ENCODE peak calls at places on chromosomes 16 and 17, in eight cellular contexts. Q is astrocyte of the spinal cord, I is cardiac muscle cell, C is tibial artery, K is retinal pigment epithelial cell, H is transverse colon, R is body of pancreas, W is mammary epithelial cell. U is an unnamed sample.

GRCh38 chr17:75561927-75562603 is 25.5 kb upstream of the MYO15B start:
- DNase-seq in W (no peak), Q (peak), K (no peak), H (no peak), C (no peak), I (peak), R (no peak), U (no peak)

GRCh38 chr17:50153650-50154575 is 3.4 kb upstream of the PPP1R9B start:
- DNase-seq in K (no peak), I (peak), R (peak), C (peak), H (no peak), Q (no peak), W (peak), U (no peak)

GRCh38 chr17:58344047-58344790 is 7.8 kb downstream of the SUPT4H1 start:
- DNase-seq in K (no peak), W (no peak), H (peak), R (no peak), Q (no peak), I (peak), C (no peak), U (no peak)

GRCh38 chr17:49694847-49695697 is 12.7 kb downstream of the SLC35B1 start:
- DNase-seq in I (peak), Q (peak), C (no peak), W (no peak), H (peak), R (peak), K (no peak), U (no peak)

GRCh38 chr17:5516060-5516792 is 29.9 kb downstream of the MIS12 start:
- DNase-seq in C (no peak), Q (peak), R (no peak), W (peak), H (no peak), I (peak), K (peak), U (peak)

GRCh38 chr17:67139289-67139688 is 94.9 kb downstream of the CACNG1 start:
- DNase-seq in I (no peak), Q (no peak), C (no peak), H (no peak), W (no peak), R (no peak), K (no peak), U (no peak)

GRCh38 chr16:3131755-3132377 is 3.0 kb upstream of the ZNF213 start:
- DNase-seq in Q (peak), W (no peak), C (no peak), I (peak), K (no peak), R (peak), H (peak), U (no peak)

GRCh38 chr17:77126519-77126918 is 14.2 kb upstream of the SEC14L1 start:
- DNase-seq in R (peak), H (peak), C (no peak), Q (no peak), I (no peak), W (peak), K (no peak), U (no peak)

GRCh38 chr16:80682435-80683070 is 121.8 kb downstream of the CDYL2 start:
- DNase-seq in K (peak), W (no peak), R (no peak), Q (peak), C (no peak), I (peak), H (no peak), U (no peak)

GRCh38 chr16:84371553-84371865 is 3.2 kb downstream of the ATP2C2 start:
- DNase-seq in R (no peak), I (no peak), Q (no peak), W (no peak), K (no peak), H (no peak), C (no peak), U (no peak)

GRCh38 chr17:75734674-75735294 is 13.5 kb downstream of the ITGB4 start:
- DNase-seq in I (no peak), C (no peak), Q (no peak), K (no peak), W (no peak), H (no peak), R (no peak), U (no peak)

GRCh38 chr16:89815639-89816348 is 653 bp downstream of the FANCA start:
- DNase-seq in R (no peak), I (no peak), Q (no peak), K (no peak), W (no peak), H (no peak), C (no peak), U (no peak)

GRCh38 chr17:81512984-81513668 is 527 bp upstream of the ACTG1 start:
- DNase-seq in C (peak), W (peak), H (peak), K (no peak), R (peak), I (peak), Q (peak), U (no peak)

GRCh38 chr17:29115906-29116651 is 64.1 kb downstream of the MYO18A start:
- DNase-seq in I (peak), W (peak), K (no peak), R (peak), H (no peak), Q (peak), C (no peak), U (no peak)

GRCh38 chr17:55632893-55633292 is 89.8 kb downstream of the TMEM100 start:
- DNase-seq in C (no peak), H (no peak), K (no peak), I (peak), R (no peak), Q (peak), W (peak), U (no peak)

GRCh38 chr17:48571024-48571818 is 6.9 kb downstream of the HOXB4 start:
- DNase-seq in H (no peak), C (no peak), W (peak), I (no peak), Q (no peak), R (no peak), K (no peak), U (no peak)

GRCh38 chr17:29235904-29236303 is 10.8 kb upstream of the CRYBA1 start:
- DNase-seq in K (no peak), Q (no peak), H (no peak), I (no peak), R (no peak), W (no peak), C (no peak), U (no peak)

GRCh38 chr17:12928736-12929135 is 89.1 kb downstream of the ELAC2 start:
- DNase-seq in I (no peak), H (no peak), C (no peak), K (no peak), Q (peak), R (no peak), W (no peak), U (peak)

GRCh38 chr16:66968847-66969246 is 7.8 kb downstream of the CES3 start:
- DNase-seq in H (no peak), I (no peak), K (no peak), Q (no peak), W (no peak), R (no peak), C (no peak), U (no peak)

GRCh38 chr17:55140751-55141150 is 124.0 kb upstream of the HLF start:
- DNase-seq in Q (no peak), R (no peak), I (no peak), H (no peak), K (no peak), W (no peak), C (no peak), U (no peak)

GRCh38 chr16:82735696-82736095 is 108.9 kb downstream of the CDH13 start:
- DNase-seq in H (no peak), I (peak), K (peak), C (no peak), Q (peak), W (no peak), R (no peak), U (no peak)

GRCh38 chr17:34176440-34176839 is 78.6 kb upstream of the CCL2 start:
- DNase-seq in R (no peak), C (no peak), H (no peak), W (no peak), I (no peak), Q (no peak), K (no peak), U (no peak)

GRCh38 chr16:50533317-50533716 is 14.9 kb upstream of the NKD1 start:
- DNase-seq in I (no peak), Q (no peak), W (no peak), C (no peak), H (no peak), K (no peak), R (no peak), U (no peak)

GRCh38 chr16:19837984-19838707 is 46.5 kb downstream of the GPRC5B start:
- DNase-seq in W (no peak), R (no peak), I (no peak), K (no peak), C (no peak), H (no peak), Q (no peak), U (no peak)

DNA sequence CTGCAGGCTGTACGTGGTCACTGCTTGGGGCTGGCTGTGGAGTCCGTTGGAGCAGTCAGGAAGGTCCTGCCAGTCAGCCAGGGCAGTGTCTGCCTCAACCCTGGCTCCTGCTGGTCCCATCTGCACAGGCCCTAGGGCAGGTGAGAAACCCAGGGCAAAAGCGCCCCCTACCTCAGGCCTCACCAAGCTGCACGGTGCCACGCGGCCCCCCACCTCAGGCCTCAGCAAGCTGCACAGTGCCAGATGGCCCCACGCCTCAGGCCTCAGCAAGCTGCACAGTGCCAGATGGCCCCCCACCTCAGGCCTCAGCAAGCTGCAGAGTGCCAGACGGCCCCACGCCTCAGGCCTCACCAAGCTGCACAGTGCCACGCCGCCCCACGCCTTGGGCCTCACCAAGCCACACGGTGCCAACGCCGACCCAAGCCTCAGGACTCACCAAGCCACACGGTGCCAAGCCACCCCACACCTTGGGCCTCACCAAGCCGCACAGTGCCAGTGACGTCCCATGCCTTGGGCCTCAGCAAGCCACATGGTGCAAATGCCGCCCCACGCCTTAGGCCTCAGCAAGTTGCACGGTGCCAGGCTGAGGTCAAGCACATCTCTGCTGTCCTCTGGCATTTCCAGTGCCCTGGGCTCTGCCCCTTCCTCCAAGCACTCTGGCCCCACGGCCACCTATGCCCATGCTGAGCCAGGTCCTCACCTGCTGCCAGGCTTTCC is 5.5 kb downstream of the TMEM204 start:
- DNase-seq in K (no peak), Q (no peak), R (no peak), W (no peak), H (no peak), I (no peak), C (no peak), U (no peak)
- TF ChIP-seq CTCF in K (peak), Q (no peak), R (no peak), W (no peak), H (no peak), I (no peak), C (no peak), U (no peak)

DNA sequence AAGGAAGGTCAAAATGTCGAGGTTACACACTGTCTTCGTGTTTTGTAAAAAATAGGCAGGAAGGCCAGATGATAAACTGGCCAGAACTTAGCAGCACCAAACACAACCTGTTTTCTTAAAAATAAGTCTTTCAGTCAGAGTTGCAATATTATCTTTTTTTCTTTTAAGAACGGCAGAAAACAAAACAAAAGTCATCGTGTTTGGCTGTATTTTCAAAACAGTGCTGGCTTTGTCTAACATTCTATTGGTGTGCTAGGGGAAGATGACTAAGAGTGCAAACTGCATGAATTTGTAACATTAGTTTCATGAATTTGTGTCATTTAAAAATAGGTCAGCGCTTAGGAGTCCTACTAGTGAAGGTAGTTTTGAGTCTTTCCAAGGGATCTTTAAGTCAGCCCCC is 5.3 kb downstream of the MAF start:
- DNase-seq in C (no peak), I (peak), W (peak), R (no peak), K (no peak), Q (no peak), H (no peak), U (no peak)
- H3K4me3 ChIP-seq in C (peak), I (no peak), W (no peak), R (no peak), K (peak), Q (no peak), H (no peak), U (no peak)

GRCh38 chr16:21156767-21157467 is 1.6 kb upstream of the LDAF1 start:
- DNase-seq in Q (peak), K (peak), H (peak), C (no peak), W (peak), I (peak), R (peak), U (peak)
- TF ChIP-seq CTCF in Q (peak), K (peak), H (peak), C (peak), W (peak), I (peak), R (peak), U (peak)

GRCh38 chr16:30382398-30383015 is at the start of gene SEPTIN1:
- DNase-seq in H (peak), R (no peak), Q (no peak), K (no peak), W (no peak), C (no peak), I (no peak), U (no peak)
- H3K4me3 ChIP-seq in H (no peak), R (no peak), Q (no peak), K (no peak), W (no peak), C (no peak), I (no peak), U (no peak)

GRCh38 chr17:53527473-53527872 is 295.3 kb upstream of the KIF2B start:
- DNase-seq in C (no peak), R (no peak), H (no peak), I (peak), W (no peak), K (no peak), Q (no peak), U (no peak)
- TF ChIP-seq CTCF in C (no peak), R (no peak), H (no peak), I (no peak), W (no peak), K (no peak), Q (no peak), U (no peak)

GRCh38 chr16:81701296-81701970 is 77.7 kb upstream of the PLCG2 start:
- DNase-seq in Q (no peak), H (no peak), R (no peak), K (no peak), C (no peak), I (no peak), W (no peak), U (no peak)

GRCh38 chr16:81702506-81702905 is 76.6 kb upstream of the PLCG2 start:
- DNase-seq in I (no peak), K (no peak), C (no peak), R (no peak), W (no peak), Q (no peak), H (no peak), U (no peak)

GRCh38 chr16:81700780-81701165 is 78.3 kb upstream of the PLCG2 start:
- DNase-seq in H (no peak), Q (no peak), I (no peak), R (no peak), C (no peak), K (no peak), W (no peak), U (no peak)

GRCh38 chr16:81705261-81705660 is 73.8 kb upstream of the PLCG2 start:
- DNase-seq in C (no peak), I (no peak), Q (no peak), H (no peak), W (no peak), K (no peak), R (no peak), U (no peak)

DNA sequence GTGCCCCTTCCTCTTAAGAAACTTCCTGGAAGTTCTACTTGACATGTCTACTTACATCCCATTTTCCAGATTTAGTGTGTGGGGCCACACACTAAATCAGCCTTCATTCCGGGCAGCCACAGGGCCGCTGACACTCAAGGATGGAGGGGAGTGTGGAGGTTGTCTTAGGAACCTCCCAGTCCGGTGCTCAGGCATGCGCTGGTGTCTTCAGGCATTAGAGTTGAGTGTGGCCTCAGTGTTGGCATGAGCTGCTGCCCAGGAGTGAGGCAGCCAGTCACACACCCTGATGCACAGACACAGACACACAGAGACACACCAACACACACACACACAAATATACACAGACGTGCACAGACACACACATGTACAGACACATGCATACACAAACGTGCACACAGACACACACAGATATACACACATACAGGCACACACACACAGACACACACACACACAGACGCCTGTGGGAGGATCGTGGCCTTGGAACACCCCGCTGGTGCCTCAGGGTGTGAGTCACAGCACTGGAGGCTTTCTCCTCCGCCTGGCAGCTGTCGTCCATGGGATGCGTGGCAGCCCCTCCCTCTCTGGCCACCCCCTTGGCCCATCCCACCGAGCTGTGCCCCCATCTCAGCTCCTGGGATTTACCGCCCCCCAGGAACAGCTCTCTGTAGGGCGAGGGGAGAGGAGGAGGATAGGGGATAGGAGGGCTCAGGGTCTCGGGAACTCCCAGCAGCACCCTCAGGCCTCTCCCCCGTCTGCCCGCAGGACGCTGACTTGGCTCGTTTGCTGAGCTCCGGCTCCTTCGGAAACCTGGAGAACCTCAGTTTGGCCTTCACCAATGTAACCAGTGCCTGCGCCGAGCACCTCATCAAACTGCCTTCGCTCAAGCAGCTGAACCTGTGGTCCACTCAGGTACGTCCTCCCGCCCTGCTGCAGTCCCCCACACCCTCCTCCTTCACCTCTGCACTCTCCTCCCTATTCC is 75.6 kb upstream of the PLCG2 start:
- DNase-seq in K (peak), I (peak), R (no peak), C (no peak), Q (peak), H (no peak), W (peak), U (peak)
- H3K4me3 ChIP-seq in K (no peak), I (no peak), R (no peak), C (no peak), Q (no peak), H (no peak), W (no peak), U (no peak)

DNA sequence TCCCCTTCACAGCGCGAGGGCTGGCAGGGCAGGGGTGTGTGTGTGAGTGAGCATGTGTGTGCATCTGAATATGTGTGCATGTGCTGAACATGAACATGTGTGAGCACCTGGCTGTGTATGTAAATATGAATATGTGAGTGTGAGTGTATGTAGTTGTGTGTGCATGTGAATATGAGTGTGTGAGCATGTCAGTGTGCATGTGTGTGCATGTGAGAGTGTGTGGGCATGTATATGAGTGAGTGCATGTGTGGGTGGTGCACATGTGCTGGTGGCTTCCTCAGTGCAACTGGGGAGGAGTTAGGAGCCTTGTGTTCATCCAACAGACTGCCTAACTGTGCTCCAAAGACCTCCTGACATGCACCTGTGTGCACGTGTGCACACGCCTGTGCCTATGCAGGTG is 1.3 kb downstream of the TMEM235 start:
- DNase-seq in H (no peak), W (no peak), R (no peak), K (no peak), C (no peak), Q (no peak), I (no peak), U (no peak)
- TF ChIP-seq CTCF in H (no peak), W (no peak), R (no peak), K (no peak), C (no peak), Q (no peak), I (no peak), U (no peak)